ENCODE peak calls at places on chromosomes 12 and 14, in six cellular contexts. N is esophagus squamous epithelium, V is IMR-90, P is ovary, J is Peyer's patch, Q is body of pancreas. H is an unnamed sample.

GRCh38 chr14:99296517-99296916 is 24.5 kb upstream of the BCL11B start:
- DNase-seq in N (no peak), V (no peak), P (no peak), J (peak; percentile 28), Q (no peak), H (no peak)

GRCh38 chr12:96425973-96426372 is 25.7 kb upstream of the CDK17 start:
- DNase-seq in N (no peak), V (peak; percentile 83), P (no peak), J (no peak), Q (no peak), H (no peak)

GRCh38 chr14:68630081-68630571 is 162.7 kb downstream of the ZFP36L1 start:
- DNase-seq in N (no peak), V (no peak), P (no peak), J (no peak), Q (no peak), H (no peak)

GRCh38 chr12:25997401-25997973 is 39.0 kb downstream of the RASSF8 start:
- DNase-seq in N (no peak), V (peak; percentile 93), P (no peak), J (no peak), Q (no peak), H (no peak)

GRCh38 chr12:80469681-80470080 is 25.6 kb downstream of the PTPRQ start:
- DNase-seq in N (no peak), V (no peak), P (no peak), J (no peak), Q (no peak), H (no peak)

GRCh38 chr12:40015360-40015759 is 90.5 kb downstream of the SLC2A13 start:
- DNase-seq in N (no peak), V (no peak), P (no peak), J (peak; percentile 58), Q (no peak), H (no peak)

GRCh38 chr12:56158029-56158925 is at the start of gene MYL6:
- DNase-seq in N (peak; percentile 96), V (peak; percentile 99), P (peak; percentile 93), J (peak; percentile 99), Q (peak; percentile 97), H (peak; percentile 98)

GRCh38 chr14:49621114-49621881 is 699 bp downstream of the MGAT2 start:
- DNase-seq in N (peak; percentile 39), V (peak; percentile 28), P (peak; percentile 85), J (peak; percentile 86), Q (peak; percentile 67), H (peak; percentile 29)

GRCh38 chr12:67025543-67026114 is 243.5 kb upstream of the CAND1 start:
- DNase-seq in N (no peak), V (no peak), P (no peak), J (peak; percentile 58), Q (peak; percentile 24), H (no peak)

GRCh38 chr14:92362781-92363235 is 39.8 kb downstream of the SLC24A4 start:
- DNase-seq in N (no peak), V (peak; percentile 13), P (no peak), J (no peak), Q (no peak), H (no peak)

GRCh38 chr12:64681200-64682052 is 71.1 kb downstream of the RASSF3 start:
- DNase-seq in N (no peak), V (no peak), P (peak; percentile 61), J (no peak), Q (no peak), H (no peak)

GRCh38 chr12:71782007-71782406 is 27.3 kb downstream of the RAB21 start:
- DNase-seq in N (no peak), V (no peak), P (no peak), J (no peak), Q (no peak), H (no peak)

GRCh38 chr14:101972126-101972785 is 7.9 kb downstream of the DYNC1H1 start:
- DNase-seq in N (no peak), V (peak; percentile 100), P (peak; percentile 59), J (peak; percentile 91), Q (peak; percentile 75), H (peak; percentile 92)

GRCh38 chr12:111283986-111284385 is 84.9 kb downstream of the PHETA1 start:
- DNase-seq in N (no peak), V (no peak), P (no peak), J (no peak), Q (no peak), H (no peak)

GRCh38 chr12:2084553-2085296 is 31.9 kb downstream of the CACNA1C start:
- DNase-seq in N (no peak), V (peak; percentile 89), P (no peak), J (no peak), Q (no peak), H (no peak)

GRCh38 chr14:24837280-24838046 is 203.5 kb upstream of the GZMB start:
- DNase-seq in N (no peak), V (peak; percentile 53), P (no peak), J (no peak), Q (no peak), H (no peak)

GRCh38 chr12:575948-576612 is 87.2 kb downstream of the NINJ2 start:
- DNase-seq in N (no peak), V (peak; percentile 31), P (peak; percentile 89), J (peak; percentile 89), Q (peak; percentile 77), H (peak; percentile 74)

GRCh38 chr14:96741151-96741977 is 55.8 kb upstream of the VRK1 start:
- DNase-seq in N (no peak), V (peak; percentile 15), P (peak; percentile 68), J (peak; percentile 72), Q (peak; percentile 64), H (peak; percentile 13)

GRCh38 chr12:88144546-88145468 is 2.7 kb downstream of the TMTC3 start:
- DNase-seq in N (no peak), V (no peak), P (no peak), J (no peak), Q (no peak), H (no peak)

GRCh38 chr12:113185180-113186032 is at the start of the genes DDX54 and RITA1:
- DNase-seq in N (peak; percentile 49), V (peak; percentile 61), P (peak; percentile 89), J (peak; percentile 91), Q (peak; percentile 85), H (peak; percentile 69)

GRCh38 chr12:1882850-1883470 is 35.5 kb downstream of the CACNA2D4 start:
- DNase-seq in N (no peak), V (no peak), P (no peak), J (no peak), Q (no peak), H (no peak)

GRCh38 chr12:120234643-120235368 is 30.7 kb downstream of the PXN start:
- DNase-seq in N (no peak), V (peak; percentile 97), P (peak; percentile 62), J (peak; percentile 88), Q (peak; percentile 84), H (peak; percentile 99)

GRCh38 chr12:14651371-14651770 is 45.0 kb downstream of the GUCY2C start:
- DNase-seq in N (no peak), V (no peak), P (no peak), J (no peak), Q (no peak), H (no peak)

GRCh38 chr12:125311050-125311449 is 245.8 kb downstream of the AACS start:
- DNase-seq in N (no peak), V (no peak), P (no peak), J (no peak), Q (no peak), H (no peak)

GRCh38 chr14:95449131-95449530 is 67.3 kb downstream of the SYNE3 start:
- DNase-seq in N (no peak), V (no peak), P (no peak), J (no peak), Q (no peak), H (no peak)

GRCh38 chr14:64968651-64969050 is 3.5 kb downstream of the RAB15 start:
- DNase-seq in N (no peak), V (no peak), P (no peak), J (no peak), Q (no peak), H (no peak)

GRCh38 chr12:51820721-51821422 is 27.6 kb downstream of the FIGNL2 start:
- DNase-seq in N (no peak), V (peak; percentile 60), P (peak; percentile 52), J (peak; percentile 86), Q (peak; percentile 58), H (no peak)

DNA sequence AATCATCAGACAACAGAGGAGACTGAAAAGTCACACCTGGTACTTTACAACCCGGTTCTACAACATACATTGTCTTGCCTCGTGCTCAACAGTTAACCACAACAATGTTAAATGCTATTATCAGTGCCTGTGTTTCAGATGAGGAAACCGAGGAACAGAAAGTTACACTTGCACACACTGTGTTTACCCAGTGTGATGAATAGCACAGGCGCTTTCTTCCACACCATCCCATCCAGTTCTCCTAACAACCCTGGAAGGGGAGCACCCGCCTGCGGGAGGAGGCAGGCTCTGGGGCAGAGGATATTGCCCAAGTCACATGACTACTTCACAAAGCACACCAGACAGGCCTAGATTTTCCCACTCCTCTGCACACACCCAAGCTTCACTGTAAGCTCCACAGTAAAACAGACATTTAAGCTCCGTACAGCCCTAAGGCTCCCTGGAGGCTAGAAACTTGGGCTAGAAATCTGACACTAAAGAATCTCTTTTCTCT is 21.8 kb downstream of the NCKAP5L start:
- DNase-seq in N (no peak), V (no peak), P (no peak), J (no peak), Q (no peak), H (no peak)
- TF ChIP-seq CTCF in N (no peak), V (no peak), P (no peak), J (no peak), Q (no peak), H (no peak)

GRCh38 chr12:48261773-48262172 is 58.7 kb upstream of the OR10AD1 start:
- DNase-seq in N (no peak), V (no peak), P (no peak), J (no peak), Q (no peak), H (no peak)
- H3K4me3 ChIP-seq in N (no peak overlapping the region), V (no peak overlapping the region), P (no peak overlapping the region), J (no peak overlapping the region), Q (no peak overlapping the region), H (no peak overlapping the region)

GRCh38 chr12:45050751-45051489 is at the start of gene DBX2:
- DNase-seq in N (no peak), V (no peak), P (no peak), J (no peak), Q (no peak), H (no peak)

GRCh38 chr12:45049912-45050318 is 984 bp downstream of the DBX2 start:
- DNase-seq in N (no peak), V (no peak), P (no peak), J (no peak), Q (no peak), H (no peak)

GRCh38 chr12:45051490-45052105 is 699 bp upstream of the DBX2 start:
- DNase-seq in N (no peak), V (no peak), P (no peak), J (no peak), Q (no peak), H (no peak)

DNA sequence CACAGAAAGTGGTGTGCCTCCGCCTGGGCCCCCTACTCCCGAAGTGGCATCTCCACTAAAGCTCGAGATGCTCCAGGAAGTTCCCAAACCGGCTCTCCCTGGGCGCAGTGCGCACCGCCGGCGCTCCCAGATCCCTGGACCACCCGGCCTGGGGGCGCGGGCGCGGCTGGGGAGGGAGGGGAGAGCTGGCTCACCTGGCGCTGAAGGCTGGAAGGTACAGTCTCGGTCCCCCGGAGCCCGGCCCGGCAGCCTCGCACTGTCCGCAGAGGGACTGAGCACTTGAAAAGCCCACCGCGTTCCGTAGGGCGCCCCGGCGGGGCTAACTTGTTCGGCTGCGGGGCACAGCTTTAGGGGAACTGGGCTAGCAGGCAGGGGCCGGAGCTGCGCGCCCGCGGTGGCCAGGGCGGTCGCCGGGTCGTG is 558 bp downstream of the DBX2 start:
- DNase-seq in N (no peak), V (no peak), P (no peak), J (no peak), Q (no peak), H (no peak)
- H3K27me3 ChIP-seq in N (peaks cover 7% of the 10 kb centered on the region), V (peaks cover 20% of the 10 kb centered on the region), P (no peaks in the 10 kb centered on the region), J (no peaks in the 10 kb centered on the region), Q (no peaks in the 10 kb centered on the region), H (peaks cover 23% of the 10 kb centered on the region)

GRCh38 chr14:104192883-104193245 is 54.5 kb downstream of the KIF26A start:
- DNase-seq in N (no peak), V (no peak), P (no peak), J (no peak), Q (no peak), H (no peak)
- TF ChIP-seq CTCF in N (no peak), V (no peak), P (no peak), J (no peak), Q (no peak), H (no peak)

H was measured in gastrocnemius medialis.